ENCODE peak calls at places on chromosomes 12 and 14, in seven cellular contexts. One of them, this sample, is unnamed.

GRCh38 chr12:121524196-121524930 is 56.5 kb downstream of the KDM2B start:
- DNase-seq in skeletal muscle cell: no peak
- DNase-seq in thyroid gland: no peak
- DNase-seq in heart right ventricle: no peak
- DNase-seq in fibroblast of the aortic adventitia: no peak
- DNase-seq in endothelial cell of umbilical vein: no peak
- DNase-seq in astrocyte: no peak
- DNase-seq in this sample: no peak

GRCh38 chr14:103096387-103096786 is 1.9 kb downstream of the EXOC3L4 start:
- DNase-seq in skeletal muscle cell: no peak
- DNase-seq in thyroid gland: no peak
- DNase-seq in heart right ventricle: no peak
- DNase-seq in fibroblast of the aortic adventitia: no peak
- DNase-seq in endothelial cell of umbilical vein: no peak
- DNase-seq in astrocyte: no peak
- DNase-seq in this sample: no peak

GRCh38 chr14:66645716-66646115 is 137.8 kb downstream of the GPHN start:
- DNase-seq in skeletal muscle cell: no peak
- DNase-seq in thyroid gland: no peak
- DNase-seq in heart right ventricle: no peak
- DNase-seq in fibroblast of the aortic adventitia: no peak
- DNase-seq in endothelial cell of umbilical vein: peak; percentile 62
- DNase-seq in astrocyte: peak; percentile 35
- DNase-seq in this sample: no peak

GRCh38 chr14:88233915-88234314 is 89.2 kb downstream of the KCNK10 start:
- DNase-seq in skeletal muscle cell: no peak
- DNase-seq in thyroid gland: no peak
- DNase-seq in heart right ventricle: no peak
- DNase-seq in fibroblast of the aortic adventitia: peak; percentile 10
- DNase-seq in endothelial cell of umbilical vein: peak; percentile 9
- DNase-seq in astrocyte: no peak
- DNase-seq in this sample: peak; percentile 14

GRCh38 chr12:112586148-112586783 is 167.5 kb downstream of the PTPN11 start:
- DNase-seq in skeletal muscle cell: no peak
- DNase-seq in thyroid gland: no peak
- DNase-seq in heart right ventricle: no peak
- DNase-seq in fibroblast of the aortic adventitia: no peak
- DNase-seq in endothelial cell of umbilical vein: no peak
- DNase-seq in astrocyte: no peak
- DNase-seq in this sample: no peak

GRCh38 chr14:74549588-74549987 is 56.0 kb downstream of the ISCA2 start:
- DNase-seq in skeletal muscle cell: no peak
- DNase-seq in thyroid gland: peak; percentile 76
- DNase-seq in heart right ventricle: no peak
- DNase-seq in fibroblast of the aortic adventitia: no peak
- DNase-seq in endothelial cell of umbilical vein: no peak
- DNase-seq in astrocyte: no peak
- DNase-seq in this sample: no peak

GRCh38 chr14:68655021-68655811 is 137.7 kb downstream of the ZFP36L1 start:
- DNase-seq in skeletal muscle cell: no peak
- DNase-seq in thyroid gland: no peak
- DNase-seq in heart right ventricle: no peak
- DNase-seq in fibroblast of the aortic adventitia: no peak
- DNase-seq in endothelial cell of umbilical vein: no peak
- DNase-seq in astrocyte: no peak
- DNase-seq in this sample: no peak

GRCh38 chr12:42809226-42809625 is 219.7 kb upstream of the PRICKLE1 start:
- DNase-seq in skeletal muscle cell: no peak
- DNase-seq in thyroid gland: no peak
- DNase-seq in heart right ventricle: no peak
- DNase-seq in fibroblast of the aortic adventitia: peak; percentile 33
- DNase-seq in endothelial cell of umbilical vein: no peak
- DNase-seq in astrocyte: peak; percentile 79
- DNase-seq in this sample: no peak

GRCh38 chr14:27528328-27528727 is 930.5 kb upstream of the NOVA1 start:
- DNase-seq in skeletal muscle cell: peak; percentile 19
- DNase-seq in thyroid gland: no peak
- DNase-seq in heart right ventricle: no peak
- DNase-seq in fibroblast of the aortic adventitia: peak; percentile 1
- DNase-seq in endothelial cell of umbilical vein: peak; percentile 50
- DNase-seq in astrocyte: peak; percentile 33
- DNase-seq in this sample: peak; percentile 44

GRCh38 chr12:67331123-67331522 is 62.0 kb downstream of the CAND1 start:
- DNase-seq in skeletal muscle cell: no peak
- DNase-seq in thyroid gland: no peak
- DNase-seq in heart right ventricle: no peak
- DNase-seq in fibroblast of the aortic adventitia: no peak
- DNase-seq in endothelial cell of umbilical vein: no peak
- DNase-seq in astrocyte: no peak
- DNase-seq in this sample: no peak

GRCh38 chr12:52815161-52815560 is 1.2 kb upstream of the KRT4 start:
- DNase-seq in skeletal muscle cell: no peak
- DNase-seq in thyroid gland: no peak
- DNase-seq in heart right ventricle: no peak
- DNase-seq in fibroblast of the aortic adventitia: no peak
- DNase-seq in endothelial cell of umbilical vein: no peak
- DNase-seq in astrocyte: no peak
- DNase-seq in this sample: no peak

GRCh38 chr12:82688619-82689018 is 1.9 kb downstream of the TMTC2 start:
- DNase-seq in skeletal muscle cell: no peak
- DNase-seq in thyroid gland: no peak
- DNase-seq in heart right ventricle: no peak
- DNase-seq in fibroblast of the aortic adventitia: no peak
- DNase-seq in endothelial cell of umbilical vein: no peak
- DNase-seq in astrocyte: no peak
- DNase-seq in this sample: no peak
- H3K4me3 ChIP-seq in skeletal muscle cell: no peak overlapping the region
- H3K4me3 ChIP-seq in thyroid gland: no peak overlapping the region
- H3K4me3 ChIP-seq in heart right ventricle: peak overlapping the region; percentile 83
- H3K4me3 ChIP-seq in fibroblast of the aortic adventitia: peak overlapping the region; percentile 94
- H3K4me3 ChIP-seq in endothelial cell of umbilical vein: no peak overlapping the region
- H3K4me3 ChIP-seq in astrocyte: peak overlapping the region; percentile 88
- H3K4me3 ChIP-seq in this sample: no peak overlapping the region

GRCh38 chr14:65238456-65238855 is 136.1 kb upstream of the MAX start:
- DNase-seq in skeletal muscle cell: peak; percentile 87
- DNase-seq in thyroid gland: no peak
- DNase-seq in heart right ventricle: no peak
- DNase-seq in fibroblast of the aortic adventitia: peak; percentile 93
- DNase-seq in endothelial cell of umbilical vein: peak; percentile 51
- DNase-seq in astrocyte: peak; percentile 91
- DNase-seq in this sample: peak; percentile 36
- H3K4me3 ChIP-seq in skeletal muscle cell: no peak overlapping the region
- H3K4me3 ChIP-seq in thyroid gland: no peak overlapping the region
- H3K4me3 ChIP-seq in heart right ventricle: no peak overlapping the region
- H3K4me3 ChIP-seq in fibroblast of the aortic adventitia: no peak overlapping the region
- H3K4me3 ChIP-seq in endothelial cell of umbilical vein: no peak overlapping the region
- H3K4me3 ChIP-seq in astrocyte: peak overlapping the region; percentile 22
- H3K4me3 ChIP-seq in this sample: no peak overlapping the region

DNA sequence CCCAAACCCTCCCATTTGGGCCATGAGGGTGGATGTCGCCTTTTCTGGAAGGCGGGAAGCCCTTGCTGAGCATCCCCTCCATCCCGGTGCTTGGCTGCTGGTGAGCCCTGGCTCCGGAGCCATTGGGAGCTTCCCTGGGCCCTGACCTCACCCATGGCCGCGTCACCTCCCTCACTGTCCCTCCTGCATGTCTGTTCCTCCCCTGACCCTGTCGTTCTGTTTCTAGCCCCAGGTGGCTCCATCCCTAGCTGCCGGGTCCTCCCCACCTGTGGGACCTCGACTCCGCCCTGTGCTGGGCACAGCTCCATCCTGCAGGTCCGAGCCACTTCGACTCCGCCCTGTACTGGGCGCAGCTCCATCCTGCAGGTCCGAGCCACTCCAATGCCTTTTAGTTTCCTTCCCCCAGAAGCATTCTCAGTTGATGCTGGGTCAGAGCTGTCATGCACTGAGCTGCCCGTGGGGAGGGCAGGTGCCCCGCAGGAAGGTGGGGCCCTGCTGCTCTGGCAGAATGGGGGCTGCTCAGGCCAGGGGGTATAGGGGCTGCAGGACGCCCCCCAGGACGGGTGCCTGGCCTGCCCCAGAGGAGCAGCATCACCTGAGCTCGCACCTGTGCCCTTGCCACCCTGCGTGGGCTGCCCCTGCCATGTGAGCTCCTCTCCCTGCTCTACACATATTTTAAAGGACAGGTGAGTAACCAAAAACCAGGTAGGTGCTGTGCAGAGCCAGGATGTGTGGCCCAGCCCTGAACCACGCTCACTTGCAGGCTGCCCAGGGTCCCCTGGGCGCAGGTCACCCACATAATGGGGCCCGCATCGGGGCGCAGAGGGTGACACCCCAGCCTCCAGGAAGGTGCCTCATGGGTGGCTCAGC is 19.0 kb downstream of the NOC4L start:
- DNase-seq in skeletal muscle cell: no peak
- DNase-seq in thyroid gland: peak; percentile 28
- DNase-seq in heart right ventricle: no peak
- DNase-seq in fibroblast of the aortic adventitia: no peak
- DNase-seq in endothelial cell of umbilical vein: no peak
- DNase-seq in astrocyte: no peak
- DNase-seq in this sample: no peak
- H3K4me3 ChIP-seq in skeletal muscle cell: no peak overlapping the region
- H3K4me3 ChIP-seq in thyroid gland: no peak overlapping the region
- H3K4me3 ChIP-seq in heart right ventricle: peak overlapping the region; percentile 18
- H3K4me3 ChIP-seq in fibroblast of the aortic adventitia: peak overlapping the region; percentile 22
- H3K4me3 ChIP-seq in endothelial cell of umbilical vein: no peak overlapping the region
- H3K4me3 ChIP-seq in astrocyte: no peak overlapping the region
- H3K4me3 ChIP-seq in this sample: no peak overlapping the region

GRCh38 chr12:49428652-49429549 is 61.6 kb downstream of the SPATS2 start:
- DNase-seq in skeletal muscle cell: peak; percentile 45
- DNase-seq in thyroid gland: no peak
- DNase-seq in heart right ventricle: no peak
- DNase-seq in fibroblast of the aortic adventitia: peak; percentile 72
- DNase-seq in endothelial cell of umbilical vein: peak; percentile 27
- DNase-seq in astrocyte: peak; percentile 82
- DNase-seq in this sample: no peak
- H3K4me3 ChIP-seq in skeletal muscle cell: no peak overlapping the region
- H3K4me3 ChIP-seq in thyroid gland: no peak overlapping the region
- H3K4me3 ChIP-seq in heart right ventricle: no peak overlapping the region
- H3K4me3 ChIP-seq in fibroblast of the aortic adventitia: no peak overlapping the region
- H3K4me3 ChIP-seq in endothelial cell of umbilical vein: no peak overlapping the region
- H3K4me3 ChIP-seq in astrocyte: no peak overlapping the region
- H3K4me3 ChIP-seq in this sample: no peak overlapping the region

GRCh38 chr12:6938353-6939186 is 5.0 kb upstream of the RNU7-1 start:
- DNase-seq in skeletal muscle cell: no peak
- DNase-seq in thyroid gland: no peak
- DNase-seq in heart right ventricle: no peak
- DNase-seq in fibroblast of the aortic adventitia: no peak
- DNase-seq in endothelial cell of umbilical vein: no peak
- DNase-seq in astrocyte: no peak
- DNase-seq in this sample: no peak
- H3K4me3 ChIP-seq in skeletal muscle cell: peak overlapping the region; percentile 59
- H3K4me3 ChIP-seq in thyroid gland: no peak overlapping the region
- H3K4me3 ChIP-seq in heart right ventricle: peak overlapping the region; percentile 82
- H3K4me3 ChIP-seq in fibroblast of the aortic adventitia: peak overlapping the region; percentile 68
- H3K4me3 ChIP-seq in endothelial cell of umbilical vein: no peak overlapping the region
- H3K4me3 ChIP-seq in astrocyte: no peak overlapping the region
- H3K4me3 ChIP-seq in this sample: no peak overlapping the region

GRCh38 chr12:68667896-68668295 is 18.9 kb upstream of the NUP107 start:
- DNase-seq in skeletal muscle cell: no peak
- DNase-seq in thyroid gland: no peak
- DNase-seq in heart right ventricle: no peak
- DNase-seq in fibroblast of the aortic adventitia: no peak
- DNase-seq in endothelial cell of umbilical vein: peak; percentile 11
- DNase-seq in astrocyte: no peak
- DNase-seq in this sample: no peak

GRCh38 chr12:68665016-68665569 is 21.7 kb upstream of the NUP107 start:
- DNase-seq in skeletal muscle cell: no peak
- DNase-seq in thyroid gland: no peak
- DNase-seq in heart right ventricle: no peak
- DNase-seq in fibroblast of the aortic adventitia: peak; percentile 19
- DNase-seq in endothelial cell of umbilical vein: no peak
- DNase-seq in astrocyte: no peak
- DNase-seq in this sample: no peak

DNA sequence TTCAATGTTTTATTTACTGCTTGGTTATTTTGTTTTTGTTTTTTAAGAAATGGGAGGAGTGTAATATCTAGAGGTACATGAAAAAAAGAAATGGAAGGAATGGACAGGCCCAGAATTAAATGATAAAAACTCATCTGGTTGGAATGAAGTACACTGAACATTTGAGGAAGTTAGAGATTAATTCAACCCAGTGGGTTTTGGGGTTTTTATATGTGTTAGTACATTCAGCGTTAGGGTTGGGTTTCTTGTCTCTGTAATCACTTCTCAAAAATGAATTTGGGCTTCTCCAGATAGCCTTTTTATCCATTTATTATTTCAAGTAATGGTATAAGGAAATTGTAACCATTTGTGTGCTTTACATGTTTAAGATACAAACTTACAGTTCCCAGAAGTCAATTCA is 19.5 kb upstream of the NUP107 start:
- DNase-seq in skeletal muscle cell: no peak
- DNase-seq in thyroid gland: no peak
- DNase-seq in heart right ventricle: no peak
- DNase-seq in fibroblast of the aortic adventitia: no peak
- DNase-seq in endothelial cell of umbilical vein: no peak
- DNase-seq in astrocyte: no peak
- DNase-seq in this sample: no peak
- H3K4me3 ChIP-seq in skeletal muscle cell: no peak overlapping the region
- H3K4me3 ChIP-seq in thyroid gland: no peak overlapping the region
- H3K4me3 ChIP-seq in heart right ventricle: no peak overlapping the region
- H3K4me3 ChIP-seq in fibroblast of the aortic adventitia: no peak overlapping the region
- H3K4me3 ChIP-seq in endothelial cell of umbilical vein: no peak overlapping the region
- H3K4me3 ChIP-seq in astrocyte: no peak overlapping the region
- H3K4me3 ChIP-seq in this sample: no peak overlapping the region

GRCh38 chr12:33439587-33440011 is at the start of gene SYT10:
- DNase-seq in skeletal muscle cell: no peak
- DNase-seq in thyroid gland: no peak
- DNase-seq in heart right ventricle: no peak
- DNase-seq in fibroblast of the aortic adventitia: no peak
- DNase-seq in endothelial cell of umbilical vein: peak; percentile 12
- DNase-seq in astrocyte: peak; percentile 9
- DNase-seq in this sample: peak; percentile 39

GRCh38 chr12:33437598-33437997 is 2.0 kb downstream of the SYT10 start:
- DNase-seq in skeletal muscle cell: no peak
- DNase-seq in thyroid gland: no peak
- DNase-seq in heart right ventricle: no peak
- DNase-seq in fibroblast of the aortic adventitia: no peak
- DNase-seq in endothelial cell of umbilical vein: no peak
- DNase-seq in astrocyte: no peak
- DNase-seq in this sample: no peak

GRCh38 chr12:33440477-33440876 is 858 bp upstream of the SYT10 start:
- DNase-seq in skeletal muscle cell: no peak
- DNase-seq in thyroid gland: no peak
- DNase-seq in heart right ventricle: no peak
- DNase-seq in fibroblast of the aortic adventitia: no peak
- DNase-seq in endothelial cell of umbilical vein: no peak
- DNase-seq in astrocyte: no peak
- DNase-seq in this sample: no peak

GRCh38 chr12:33438890-33439586 is 581 bp downstream of the SYT10 start:
- DNase-seq in skeletal muscle cell: no peak
- DNase-seq in thyroid gland: no peak
- DNase-seq in heart right ventricle: no peak
- DNase-seq in fibroblast of the aortic adventitia: peak; percentile 28
- DNase-seq in endothelial cell of umbilical vein: no peak
- DNase-seq in astrocyte: no peak
- DNase-seq in this sample: peak; percentile 23

GRCh38 chr12:33438025-33438772 is 1.4 kb downstream of the SYT10 start:
- DNase-seq in skeletal muscle cell: no peak
- DNase-seq in thyroid gland: no peak
- DNase-seq in heart right ventricle: no peak
- DNase-seq in fibroblast of the aortic adventitia: no peak
- DNase-seq in endothelial cell of umbilical vein: no peak
- DNase-seq in astrocyte: no peak
- DNase-seq in this sample: no peak
- H3K4me3 ChIP-seq in skeletal muscle cell: no peak overlapping the region
- H3K4me3 ChIP-seq in thyroid gland: no peak overlapping the region
- H3K4me3 ChIP-seq in heart right ventricle: no peak overlapping the region
- H3K4me3 ChIP-seq in fibroblast of the aortic adventitia: no peak overlapping the region
- H3K4me3 ChIP-seq in endothelial cell of umbilical vein: no peak overlapping the region
- H3K4me3 ChIP-seq in astrocyte: no peak overlapping the region
- H3K4me3 ChIP-seq in this sample: peak overlapping the region; percentile 97

This sample was measured in hepatocyte.